ENCODE peak calls at places on chromosomes 12 and 14, in five cellular contexts. R is HepG2, A is GM23338, Y is transverse colon, N is tibial nerve. U is an unnamed sample. For H3K4me1, the result is how much of the 10 kb centered on the place peaks cover.

GRCh38 chr12:497501-498160 is 37.9 kb downstream of the B4GALNT3 start:
- DNase-seq in R (no peak), A (no peak), Y (no peak), N (no peak), U (no peak)

GRCh38 chr14:22721213-22721612 is 45.3 kb upstream of the OXA1L start:
- DNase-seq in R (no peak), A (no peak), Y (no peak), N (no peak), U (no peak)

GRCh38 chr12:30278401-30278800 is 417.3 kb downstream of the IPO8 start:
- DNase-seq in R (no peak), A (no peak), Y (no peak), N (no peak), U (no peak)

GRCh38 chr14:68359862-68360552 is 432.9 kb downstream of the ZFP36L1 start:
- DNase-seq in R (no peak), A (no peak), Y (peak), N (peak), U (peak)

GRCh38 chr12:106861984-106862894 is 87.8 kb downstream of the RIC8B start:
- DNase-seq in R (peak), A (no peak), Y (no peak), N (no peak), U (no peak)

GRCh38 chr14:70641548-70642312 is at the start of gene TTC9:
- DNase-seq in R (no peak), A (peak), Y (peak), N (no peak), U (no peak)

GRCh38 chr12:15931590-15932053 is 20.5 kb downstream of the DERA start:
- DNase-seq in R (peak), A (peak), Y (no peak), N (no peak), U (no peak)

GRCh38 chr14:51208982-51209381 is 31.1 kb upstream of the TMX1 start:
- DNase-seq in R (no peak), A (no peak), Y (no peak), N (no peak), U (no peak)

GRCh38 chr12:112677050-112677765 is 114.3 kb upstream of the RPH3A start:
- DNase-seq in R (no peak), A (no peak), Y (no peak), N (no peak), U (no peak)

GRCh38 chr12:31407562-31407961 is 81.6 kb upstream of the SINHCAF start:
- DNase-seq in R (no peak), A (no peak), Y (no peak), N (no peak), U (no peak)

GRCh38 chr12:75853621-75854020 is 178.0 kb downstream of the PHLDA1 start:
- DNase-seq in R (no peak), A (no peak), Y (no peak), N (no peak), U (no peak)

GRCh38 chr12:32466986-32467711 is 67.8 kb downstream of the FGD4 start:
- DNase-seq in R (no peak), A (no peak), Y (no peak), N (no peak), U (no peak)

GRCh38 chr12:115474525-115475353 is 790.8 kb upstream of the TBX3 start:
- DNase-seq in R (no peak), A (no peak), Y (no peak), N (no peak), U (no peak)

GRCh38 chr14:77007339-77007974 is 21.1 kb downstream of the IRF2BPL start:
- DNase-seq in R (no peak), A (no peak), Y (peak), N (no peak), U (no peak)

GRCh38 chr12:58648151-58648550 is 272.2 kb downstream of the LRIG3 start:
- DNase-seq in R (no peak), A (no peak), Y (no peak), N (no peak), U (no peak)

GRCh38 chr14:76950043-76951020 is 78.2 kb downstream of the IRF2BPL start:
- DNase-seq in R (no peak), A (no peak), Y (no peak), N (no peak), U (no peak)

GRCh38 chr12:870378-870777 is 79.1 kb downstream of the RAD52 start:
- DNase-seq in R (no peak), A (no peak), Y (no peak), N (no peak), U (no peak)

GRCh38 chr14:74929242-74929641 is 6.2 kb upstream of the RPS6KL1 start:
- DNase-seq in R (no peak), A (no peak), Y (no peak), N (no peak), U (no peak)

GRCh38 chr14:23356662-23357061 is 4.0 kb upstream of the SLC22A17 start:
- DNase-seq in R (no peak), A (no peak), Y (no peak), N (no peak), U (no peak)

GRCh38 chr12:46198913-46199312 is 69.9 kb downstream of the SLC38A1 start:
- DNase-seq in R (no peak), A (no peak), Y (no peak), N (no peak), U (no peak)

GRCh38 chr14:92565718-92566115 is 52.1 kb downstream of the RIN3 start:
- DNase-seq in R (no peak), A (no peak), Y (no peak), N (no peak), U (no peak)

GRCh38 chr14:57352771-57353170 is 37.6 kb upstream of the NAA30 start:
- DNase-seq in R (no peak), A (no peak), Y (no peak), N (no peak), U (no peak)

GRCh38 chr14:24259282-24260025 is 3.5 kb downstream of the TGM1 start:
- DNase-seq in R (no peak), A (no peak), Y (no peak), N (no peak), U (no peak)

GRCh38 chr14:67719866-67720265 is 18.2 kb downstream of the RDH12 start:
- DNase-seq in R (no peak), A (no peak), Y (no peak), N (no peak), U (no peak)

GRCh38 chr14:40072175-40072574 is 639.9 kb upstream of the FBXO33 start:
- DNase-seq in R (no peak), A (no peak), Y (no peak), N (no peak), U (no peak)

DNA sequence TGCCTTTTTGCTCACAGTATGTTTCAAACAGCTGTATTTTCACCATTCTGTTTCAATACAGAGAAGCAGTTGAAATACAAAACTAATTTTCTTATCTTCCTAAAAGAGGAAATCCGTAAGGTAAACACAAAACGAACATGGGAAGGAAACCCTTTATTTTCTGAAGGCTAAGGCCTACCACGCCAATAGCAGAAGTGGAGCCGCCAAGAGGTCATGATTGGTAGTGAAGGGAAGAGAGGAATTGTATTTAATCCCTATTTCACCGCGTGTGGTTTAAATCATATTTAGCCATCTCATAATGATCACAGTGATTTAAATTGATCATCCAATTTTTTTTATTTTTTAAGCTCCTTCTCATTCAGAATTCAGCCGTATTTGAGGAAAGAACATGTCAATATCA is 398.2 kb downstream of the PRKD1 start:
- DNase-seq in R (peak), A (peak), Y (no peak), N (no peak), U (no peak)
- TF ChIP-seq CTCF in R (peak), A (peak), Y (no peak), N (no peak), U (no peak)

DNA sequence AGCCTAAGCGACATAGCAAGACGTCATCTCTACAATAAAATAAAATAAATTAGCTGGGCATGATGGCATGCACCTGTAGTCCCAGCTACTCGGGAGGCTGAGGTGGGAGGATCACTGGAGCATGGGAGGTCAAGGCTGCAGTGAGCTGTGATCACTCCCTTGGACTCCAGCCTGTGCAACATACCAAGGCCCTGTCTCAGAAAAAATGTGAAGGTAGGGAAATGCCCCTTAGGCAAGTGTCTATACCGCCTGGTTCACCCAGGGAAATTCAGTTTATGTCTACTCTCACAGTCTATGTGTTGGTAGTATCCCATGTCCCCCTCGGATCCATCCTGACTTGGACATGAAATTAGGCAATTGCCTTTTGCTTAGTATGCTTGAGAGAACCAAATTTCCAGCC is 88.4 kb upstream of the TMEM132C start:
- DNase-seq in R (no peak), A (no peak), Y (no peak), N (no peak), U (no peak)
- H3K4me1 ChIP-seq in R (under half), A (under half), Y (under half), N (under half), U (under half)

DNA sequence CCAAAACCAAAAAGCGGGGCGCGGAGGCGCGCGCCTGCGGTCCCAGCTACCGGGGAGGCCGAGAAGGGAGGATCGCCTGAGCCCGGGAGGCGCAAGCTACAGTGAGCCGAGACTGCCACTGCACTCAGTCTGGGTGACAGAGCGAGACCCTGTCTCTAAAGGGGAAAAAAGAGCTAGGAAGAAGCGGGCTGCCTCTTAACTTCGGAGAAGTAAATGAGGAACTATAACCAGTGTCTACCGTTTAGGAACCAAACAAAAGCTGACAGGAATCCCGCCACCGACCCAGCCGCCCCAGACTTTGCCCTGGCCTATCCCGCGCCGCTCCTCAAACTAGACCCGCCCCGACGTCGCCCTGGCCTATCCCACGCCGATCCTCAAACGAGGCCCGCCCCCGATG is 611 bp upstream of the SIVA1 start:
- DNase-seq in R (no peak), A (no peak), Y (no peak), N (no peak), U (no peak)
- H3K4me3 ChIP-seq in R (peak), A (peak), Y (peak), N (peak), U (peak)

GRCh38 chr14:62118461-62118860 is 356.2 kb downstream of the SNAPC1 start:
- DNase-seq in R (no peak), A (no peak), Y (no peak), N (no peak), U (no peak)

GRCh38 chr14:62118871-62119270 is 356.7 kb downstream of the SNAPC1 start:
- DNase-seq in R (no peak), A (no peak), Y (no peak), N (no peak), U (no peak)

GRCh38 chr14:62117718-62118164 is 355.5 kb downstream of the SNAPC1 start:
- DNase-seq in R (no peak), A (no peak), Y (no peak), N (no peak), U (no peak)

DNA sequence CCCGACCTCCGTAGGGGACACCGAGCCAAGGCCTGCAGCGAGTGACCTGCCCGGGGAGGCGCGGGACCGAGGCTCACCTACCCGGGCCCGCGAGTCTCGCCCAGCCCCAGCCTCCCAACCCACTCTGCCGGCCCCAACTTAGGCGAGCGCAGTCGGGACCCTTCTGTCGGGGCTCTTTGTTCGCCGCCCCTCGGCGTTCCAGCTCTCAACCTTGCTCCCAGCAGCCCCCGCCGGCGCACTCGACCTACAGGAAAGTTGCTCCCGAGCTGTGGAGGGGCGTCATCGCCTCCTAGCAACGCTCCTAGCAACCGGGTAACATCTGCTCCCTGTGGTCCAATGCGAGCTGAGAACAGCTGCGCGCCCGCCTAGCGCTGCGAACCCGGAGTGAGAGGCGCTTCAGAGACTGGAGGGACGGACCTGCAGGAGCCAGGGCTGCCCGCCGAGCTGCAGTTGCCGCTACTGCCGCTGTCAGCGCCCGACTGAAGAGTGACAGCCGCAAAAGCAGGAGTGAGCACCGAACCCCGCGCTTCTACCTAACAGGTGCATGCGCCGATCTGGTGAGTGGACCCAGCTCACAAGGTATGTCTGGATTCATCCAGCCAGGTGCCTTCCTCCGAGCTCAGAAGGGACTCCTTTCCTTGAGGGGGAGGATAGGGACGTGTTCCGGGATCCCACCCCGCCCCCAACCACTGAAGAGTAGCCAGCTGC is 354.9 kb downstream of the SNAPC1 start:
- DNase-seq in R (peak), A (peak), Y (peak), N (no peak), U (peak)
- TF ChIP-seq CTCF in R (peak), A (peak), Y (no peak), N (peak), U (peak)

U was measured in heart right ventricle.